ENCODE peak calls at places on chromosomes 13 and 19, in seven cellular contexts. O is NCI-H345, P is nephron progenitor cell, S is uterus, I is cardiac fibroblast, Q is AG10803, G is T follicular helper cell. K is an unnamed sample.

GRCh38 chr19:46579286-46579944 is 21.7 kb upstream of the CALM3 start:
- DNase-seq in P (peak; percentile 58), O (no peak), Q (no peak), I (no peak), S (no peak), G (no peak), K (no peak)

GRCh38 chr13:76231522-76232167 is 595.5 kb downstream of the LMO7 start:
- DNase-seq in I (no peak), O (no peak), G (no peak), P (no peak), S (no peak), Q (no peak), K (no peak)

GRCh38 chr19:35592226-35592625 is 6.3 kb downstream of the PMIS2 start:
- DNase-seq in I (peak; percentile 70), O (peak; percentile 48), P (peak; percentile 18), Q (peak; percentile 26), S (no peak), G (no peak), K (no peak)

GRCh38 chr13:32837307-32837972 is 178.8 kb upstream of the KL start:
- DNase-seq in S (no peak), O (no peak), P (no peak), I (no peak), Q (no peak), G (no peak), K (no peak)

GRCh38 chr13:112997188-112998135 is 28.4 kb downstream of the MCF2L start:
- DNase-seq in O (no peak), P (no peak), G (no peak), S (no peak), Q (no peak), I (no peak), K (no peak)

GRCh38 chr19:57511484-57511883 is 11.7 kb downstream of the ZNF773 start:
- DNase-seq in G (no peak), Q (no peak), I (no peak), O (no peak), P (no peak), S (no peak), K (no peak)

GRCh38 chr13:30395192-30396158 is 26.8 kb upstream of the UBE2L5 start:
- DNase-seq in G (peak; percentile 71), S (peak; percentile 95), Q (peak; percentile 98), O (peak; percentile 70), P (peak; percentile 50), I (peak; percentile 97), K (peak; percentile 68)

GRCh38 chr19:46828484-46828883 is 22.2 kb downstream of the AP2S1 start:
- DNase-seq in O (no peak), I (no peak), Q (peak; percentile 25), G (peak; percentile 7), P (no peak), S (no peak), K (no peak)

GRCh38 chr19:16825312-16826168 is 3.7 kb upstream of the SIN3B start:
- DNase-seq in Q (no peak), O (peak; percentile 20), S (peak; percentile 84), P (peak; percentile 31), I (peak; percentile 73), G (no peak), K (no peak)

GRCh38 chr13:59734393-59734792 is 429.3 kb downstream of the DIAPH3 start:
- DNase-seq in P (peak; percentile 9), G (no peak), I (no peak), S (no peak), O (peak; percentile 12), Q (no peak), K (no peak)

GRCh38 chr19:30656520-30657100 is 284.4 kb downstream of the ZNF536 start:
- DNase-seq in G (no peak), Q (no peak), P (no peak), I (no peak), O (no peak), S (no peak), K (no peak)

GRCh38 chr19:7506385-7507328 is 9.2 kb upstream of the ZNF358 start:
- DNase-seq in O (peak; percentile 83), Q (peak; percentile 81), I (peak; percentile 90), G (no peak), P (peak; percentile 81), S (peak; percentile 42), K (no peak)

GRCh38 chr13:24253520-24254150 is 55.7 kb upstream of the C1QTNF9 start:
- DNase-seq in S (no peak), O (no peak), Q (no peak), I (no peak), P (no peak), G (no peak), K (no peak)

K was measured in effector memory CD4-positive, alpha-beta T cell.